ENCODE peak calls at places on chromosomes 11 and 22, in seven cellular contexts. F is HFF-Myc, Y is GM12865, T is A549, Z is transverse colon, R is CD14-positive monocyte, I is fibroblast of mammary gland. O is an unnamed sample.

GRCh38 chr11:70584786-70585545 is 186.6 kb downstream of the CTTN start:
- DNase-seq in Z (no peak), F (no peak), R (peak), I (no peak), T (no peak), Y (no peak), O (peak)

GRCh38 chr11:105923252-105923651 is 98.8 kb downstream of the MSANTD4 start:
- DNase-seq in Z (no peak), F (no peak), I (no peak), R (no peak), Y (no peak), T (no peak), O (no peak)

GRCh38 chr22:28893810-28894209 is 10.4 kb downstream of the ZNRF3 start:
- DNase-seq in I (no peak), R (no peak), Y (no peak), Z (no peak), T (no peak), F (no peak), O (no peak)

GRCh38 chr11:124570160-124570559 is 363 bp downstream of the OR8A1 start:
- DNase-seq in Y (no peak), Z (no peak), T (no peak), I (no peak), F (no peak), R (no peak), O (no peak)

GRCh38 chr22:37486224-37486845 is at the start of gene MFNG:
- DNase-seq in Y (peak), F (no peak), I (no peak), T (peak), Z (peak), R (peak), O (no peak)

GRCh38 chr22:37195921-37196320 is 7.9 kb upstream of the C1QTNF6 start:
- DNase-seq in I (peak), R (peak), Y (no peak), Z (no peak), F (no peak), T (no peak), O (peak)

GRCh38 chr11:5684627-5685362 is at the start of gene TRIM5:
- DNase-seq in F (peak), Y (peak), R (peak), Z (peak), T (peak), I (peak), O (peak)

GRCh38 chr11:16613401-16614381 is 124.8 kb upstream of the C11orf58 start:
- DNase-seq in F (peak), Y (peak), Z (peak), I (peak), T (peak), R (peak), O (peak)

GRCh38 chr11:46348986-46349401 is 1.7 kb downstream of the DGKZ start:
- DNase-seq in R (no peak), I (no peak), Z (peak), T (no peak), Y (peak), F (no peak), O (peak)

GRCh38 chr11:63916837-63917684 is at the start of gene RCOR2:
- DNase-seq in F (no peak), R (no peak), Z (peak), T (peak), I (peak), Y (peak), O (no peak)

GRCh38 chr11:45736424-45736823 is 68.5 kb upstream of the SLC35C1 start:
- DNase-seq in I (peak), Y (no peak), Z (no peak), R (no peak), F (peak), T (no peak), O (peak)

GRCh38 chr22:19292262-19293230 is 1.0 kb upstream of the CLTCL1 start:
- DNase-seq in I (peak), R (no peak), F (no peak), T (no peak), Z (peak), Y (no peak), O (peak)

GRCh38 chr11:48011125-48012050 is 31.0 kb downstream of the PTPRJ start:
- DNase-seq in T (no peak), I (no peak), F (no peak), Y (no peak), R (no peak), Z (no peak), O (no peak)

GRCh38 chr22:49179886-49180682 is 647.6 kb downstream of the BRD1 start:
- DNase-seq in R (no peak), F (no peak), T (no peak), Z (no peak), Y (no peak), I (no peak), O (no peak)

GRCh38 chr11:10108901-10109665 is 184.9 kb downstream of the SBF2 start:
- DNase-seq in Z (no peak), F (no peak), T (no peak), Y (no peak), I (peak), R (no peak), O (no peak)

GRCh38 chr11:101458161-101458560 is 125.6 kb downstream of the TRPC6 start:
- DNase-seq in R (no peak), F (no peak), I (peak), Z (no peak), Y (no peak), T (no peak), O (no peak)

GRCh38 chr11:43359432-43359818 is 705 bp downstream of the TTC17 start:
- DNase-seq in T (peak), R (no peak), Y (peak), Z (peak), I (peak), F (no peak), O (no peak)

GRCh38 chr11:16572946-16573345 is 165.5 kb upstream of the C11orf58 start:
- DNase-seq in Z (no peak), Y (no peak), T (no peak), I (no peak), F (no peak), R (no peak), O (no peak)

GRCh38 chr11:77771135-77771534 is 49.4 kb downstream of the RSF1 start:
- DNase-seq in Y (no peak), T (no peak), R (no peak), Z (no peak), I (no peak), F (no peak), O (no peak)

GRCh38 chr22:39967996-39968968 is 8.1 kb downstream of the TMA7B start:
- DNase-seq in I (peak), Z (no peak), R (no peak), F (no peak), T (no peak), Y (no peak), O (no peak)

GRCh38 chr11:86041975-86042378 is 26.9 kb downstream of the PICALM start:
- DNase-seq in T (peak), I (peak), R (no peak), Z (peak), Y (peak), F (peak), O (no peak)

GRCh38 chr22:39432361-39432811 is 24.4 kb upstream of the MGAT3 start:
- DNase-seq in Z (no peak), I (no peak), Y (no peak), T (no peak), R (no peak), F (no peak), O (no peak)

GRCh38 chr11:119751281-119752060 is 22.5 kb upstream of the NECTIN1 start:
- DNase-seq in Z (no peak), I (no peak), F (no peak), Y (peak), R (no peak), T (no peak), O (no peak)

GRCh38 chr22:42500164-42500835 is 19.3 kb downstream of the RRP7A start:
- DNase-seq in T (peak), Z (peak), R (peak), I (peak), F (no peak), Y (peak), O (peak)

GRCh38 chr11:101915811-101916291 is 471 bp downstream of the ANGPTL5 start:
- DNase-seq in Y (peak), I (peak), F (no peak), Z (no peak), R (peak), T (peak), O (no peak)

GRCh38 chr11:23997356-23997755 is 499.5 kb upstream of the LUZP2 start:
- DNase-seq in Y (no peak), I (no peak), R (no peak), Z (no peak), F (no peak), T (no peak), O (no peak)

GRCh38 chr11:84412862-84413261 is 1126.7 kb upstream of the CCDC90B start:
- DNase-seq in Y (no peak), Z (no peak), F (no peak), R (no peak), I (no peak), T (no peak), O (no peak)

GRCh38 chr11:116698080-116698479 is 74.7 kb downstream of the BUD13 start:
- DNase-seq in Y (no peak), I (no peak), F (no peak), T (no peak), Z (no peak), R (no peak), O (no peak)

GRCh38 chr22:25077964-25078363 is 121.7 kb upstream of the CRYBB3 start:
- DNase-seq in T (no peak), I (no peak), Z (no peak), Y (no peak), F (no peak), R (no peak), O (no peak)

DNA sequence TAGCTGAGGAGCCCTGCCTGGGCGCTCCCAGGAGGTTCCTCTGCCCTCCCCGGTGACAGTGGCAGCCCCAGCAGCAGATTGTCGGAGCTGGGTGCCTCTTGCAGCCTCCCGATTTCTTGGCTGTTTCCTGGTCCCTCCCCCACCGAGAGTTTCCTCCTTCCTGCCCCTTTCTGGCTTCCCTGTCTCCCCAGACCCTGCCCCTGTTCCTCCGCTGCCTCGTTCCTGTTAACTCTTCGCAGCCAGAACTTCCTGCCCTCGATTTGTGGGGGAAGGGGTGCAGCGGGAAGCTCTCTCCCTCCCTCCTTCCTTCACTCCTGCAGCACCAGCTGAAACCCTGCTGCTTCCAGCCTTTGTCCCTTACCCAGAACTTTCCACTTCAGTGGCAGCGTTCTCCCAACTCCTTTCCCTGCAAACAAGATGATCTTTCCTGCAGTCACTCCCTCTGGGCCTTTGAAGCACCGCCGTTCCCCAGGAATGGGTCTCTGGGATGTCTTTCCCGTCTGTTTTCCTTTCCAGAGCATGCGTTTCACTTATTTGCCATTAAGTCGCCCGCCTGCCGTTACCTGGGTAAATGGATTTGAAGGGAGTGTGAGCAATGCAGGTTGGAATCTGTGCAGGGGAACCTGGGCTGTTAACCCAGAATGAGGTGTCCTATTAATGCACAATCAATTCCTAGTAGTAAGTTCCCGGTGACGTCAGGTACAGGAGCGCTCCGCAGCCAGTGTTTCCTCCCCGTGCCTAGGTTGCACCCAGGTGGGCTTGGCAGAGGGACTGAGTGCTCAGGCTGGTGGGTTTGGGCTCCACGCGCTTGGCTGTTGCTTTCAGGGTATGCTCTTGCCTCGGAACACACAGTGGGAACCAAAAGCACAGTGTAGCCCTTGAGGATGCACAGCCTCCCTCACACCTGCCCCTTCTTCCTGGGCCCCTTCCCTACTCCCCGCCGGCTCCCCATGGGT is 4.3 kb downstream of the GRK2 start:
- DNase-seq in R (peak), I (no peak), Z (peak), F (no peak), Y (no peak), T (no peak), O (peak)
- TF ChIP-seq CTCF in R (no peak), I (no peak), Z (no peak), F (no peak), Y (no peak), T (no peak), O (no peak)

GRCh38 chr11:66068923-66069714 is 953 bp upstream of the PACS1 start:
- DNase-seq in T (peak), I (peak), Z (peak), R (peak), F (no peak), Y (peak), O (no peak)
- TF ChIP-seq CTCF in T (peak), I (peak), Z (no peak), R (no peak), F (no peak), Y (peak), O (no peak)

DNA sequence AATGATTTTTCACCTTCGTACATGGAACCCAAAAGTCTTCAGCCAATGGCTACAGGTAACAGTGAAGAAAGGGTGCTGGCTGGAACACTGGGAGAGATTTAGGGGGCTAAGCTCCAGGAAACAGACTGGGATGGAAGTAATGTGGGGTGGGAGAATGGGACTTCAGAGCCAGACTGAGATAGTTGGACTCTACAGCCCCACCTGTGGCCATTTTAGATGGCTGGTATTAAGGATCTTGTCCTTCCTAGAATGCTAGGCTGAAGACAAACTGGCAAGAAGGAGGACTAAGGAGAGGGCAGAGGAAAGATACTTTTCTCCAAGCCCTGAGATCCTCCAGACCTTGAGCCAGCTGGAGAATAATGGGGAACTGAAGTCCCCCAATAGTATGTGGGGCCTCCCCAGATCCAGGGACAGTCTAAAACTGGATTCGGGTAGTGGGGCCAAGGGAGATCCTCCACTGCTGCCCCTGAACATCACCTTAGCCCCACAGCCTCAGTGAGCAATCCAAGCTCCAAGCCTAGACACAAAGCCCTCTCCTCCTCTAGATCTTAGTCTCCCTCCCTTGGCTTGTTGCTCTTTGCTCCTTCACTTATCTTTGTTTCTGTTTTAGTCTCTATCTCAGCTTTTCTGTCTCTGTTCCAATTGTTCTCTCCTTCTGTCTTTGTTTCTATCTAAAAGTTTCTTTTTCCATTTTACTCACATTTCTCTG is 16.1 kb upstream of the RRAS2 start:
- DNase-seq in Y (peak), T (no peak), Z (no peak), R (no peak), F (no peak), I (no peak), O (no peak)
- TF ChIP-seq CTCF in Y (peak), T (no peak), Z (no peak), R (no peak), F (peak), I (peak), O (no peak)

DNA sequence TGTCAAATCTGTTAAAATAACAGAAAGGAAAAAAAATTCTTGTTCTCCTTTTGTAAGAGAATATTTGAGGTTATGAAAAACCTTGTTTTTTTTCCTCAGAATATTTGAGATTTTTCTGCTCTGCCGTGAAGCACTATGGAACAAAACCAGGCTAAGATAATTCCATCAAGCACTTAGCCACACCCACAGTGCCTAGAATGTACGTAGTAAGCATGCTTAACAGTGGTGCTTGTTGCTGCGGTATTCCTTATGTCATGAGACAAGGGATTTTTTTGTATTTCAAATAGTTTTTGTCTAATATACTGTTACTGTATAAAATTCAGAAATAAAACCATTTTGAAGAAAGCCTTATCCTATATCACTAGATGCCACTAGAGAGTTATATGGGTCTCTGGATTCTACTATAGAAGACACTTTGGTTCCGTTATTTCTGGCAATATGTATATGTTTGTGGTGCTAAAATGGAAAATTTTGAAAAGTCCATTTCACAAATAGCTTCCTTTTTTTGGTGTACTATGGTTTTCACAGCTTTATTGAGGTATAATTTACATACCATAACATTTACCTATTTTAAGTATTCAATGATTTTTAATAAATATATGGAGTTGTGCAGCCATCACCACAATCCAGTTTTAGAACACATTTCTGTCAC is 23.7 kb downstream of the PDHX start:
- DNase-seq in R (no peak), Y (peak), I (peak), Z (no peak), T (no peak), F (no peak), O (no peak)
- TF ChIP-seq CTCF in R (no peak), Y (no peak), I (peak), Z (no peak), T (peak), F (no peak), O (peak)

GRCh38 chr11:132347156-132348090 is 977.0 kb downstream of the NTM start:
- DNase-seq in T (no peak), R (no peak), I (no peak), Z (no peak), F (no peak), Y (peak), O (no peak)

GRCh38 chr11:132352497-132352896 is 982.1 kb downstream of the NTM start:
- DNase-seq in Z (no peak), F (no peak), Y (no peak), T (no peak), R (no peak), I (no peak), O (no peak)

GRCh38 chr11:132353255-132353654 is 982.8 kb downstream of the NTM start:
- DNase-seq in Z (no peak), R (no peak), F (no peak), T (no peak), I (no peak), Y (no peak), O (no peak)

GRCh38 chr11:132349806-132350733 is 979.7 kb downstream of the NTM start:
- DNase-seq in R (no peak), Y (no peak), T (no peak), Z (no peak), F (no peak), I (no peak), O (no peak)

DNA sequence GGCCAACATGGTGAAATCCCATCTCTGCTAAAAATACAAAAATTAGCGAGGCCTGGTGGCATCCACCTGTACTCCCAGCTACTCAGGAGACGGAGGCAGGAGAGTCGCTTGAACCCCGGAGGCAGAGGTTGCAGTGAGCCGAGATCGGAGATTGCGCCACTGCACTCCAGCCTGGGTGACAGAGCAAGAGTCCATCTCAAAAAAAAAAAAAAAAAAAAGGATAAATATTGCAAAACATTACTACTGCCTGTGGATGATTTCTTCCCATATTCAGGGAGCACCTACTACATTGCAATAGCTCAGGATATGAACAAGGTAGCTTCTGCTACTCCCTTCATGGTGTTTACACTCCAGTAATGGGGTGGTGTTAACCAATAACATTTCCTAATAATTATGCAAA is 980.6 kb downstream of the NTM start:
- DNase-seq in T (no peak), Z (no peak), F (no peak), Y (no peak), R (no peak), I (no peak), O (no peak)
- TF ChIP-seq CTCF in T (no peak), Z (no peak), F (no peak), Y (no peak), R (no peak), I (no peak), O (no peak)

DNA sequence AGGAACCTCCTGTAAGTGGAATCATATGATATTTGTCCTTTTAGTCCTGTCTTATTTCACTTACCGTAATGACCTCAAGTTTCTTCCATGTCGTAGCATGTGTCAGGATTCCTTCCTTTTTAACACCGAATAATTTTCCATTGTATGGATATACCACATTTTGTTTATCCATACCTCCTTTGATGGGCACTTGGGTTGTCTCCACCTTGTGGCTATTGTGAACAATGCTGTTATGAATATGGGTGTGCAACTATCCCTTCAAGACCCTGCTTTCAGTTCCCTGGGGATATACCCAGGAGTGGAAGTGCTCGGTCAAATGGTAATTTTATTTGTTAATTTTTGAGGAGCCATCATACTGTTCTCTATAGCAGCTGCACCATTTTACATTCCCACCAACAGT is 244.9 kb upstream of the BLID start:
- DNase-seq in R (no peak), F (no peak), Z (no peak), I (no peak), T (no peak), Y (no peak), O (no peak)
- TF ChIP-seq CTCF in R (peak), F (peak), Z (no peak), I (peak), T (no peak), Y (peak), O (no peak)

GRCh38 chr11:60889869-60890311 is 16.5 kb downstream of the PRPF19 start:
- DNase-seq in T (no peak), Y (no peak), Z (no peak), F (no peak), I (no peak), R (no peak), O (no peak)

GRCh38 chr11:60890696-60891095 is 15.7 kb downstream of the PRPF19 start:
- DNase-seq in R (no peak), F (no peak), Y (no peak), I (no peak), Z (no peak), T (no peak), O (no peak)

GRCh38 chr11:60891103-60891741 is 15.2 kb downstream of the PRPF19 start:
- DNase-seq in Z (no peak), I (no peak), Y (no peak), F (no peak), R (no peak), T (no peak), O (no peak)

GRCh38 chr11:60887531-60887930 is 18.9 kb downstream of the PRPF19 start:
- DNase-seq in Z (peak), T (peak), I (peak), R (no peak), F (no peak), Y (peak), O (no peak)
- TF ChIP-seq CTCF in Z (peak), T (peak), I (peak), R (peak), F (peak), Y (peak), O (peak)

GRCh38 chr22:44683237-44683636 is 18.8 kb upstream of the PRR5 start:
- DNase-seq in Z (no peak), I (no peak), F (no peak), T (no peak), Y (peak), R (no peak), O (no peak)
- TF ChIP-seq CTCF in Z (no peak), I (no peak), F (no peak), T (no peak), Y (no peak), R (no peak), O (no peak)

O was measured in RWPE2.